ENCODE peak calls at places on chromosomes 13 and 19, in ten cellular contexts. R, D, O, Q, N, S, V, H, X and F are unnamed samples.
A peak's percentile ranks its signal among the peaks of the same experiment; 100 is the strongest.

GRCh38 chr13:44815507-44816074 is 173.7 kb downstream of the NUFIP1 start:
- DNase-seq in X (no peak), H (peak; percentile 96), R (no peak), S (peak; percentile 90), N (no peak), Q (peak; percentile 95), O (peak; percentile 86), D (peak; percentile 97), V (peak; percentile 41), F (peak; percentile 10)

GRCh38 chr13:113114511-113115362 is 7.9 kb upstream of the F10 start:
- DNase-seq in V (no peak), O (no peak), H (no peak), D (no peak), X (no peak), Q (no peak), S (no peak), R (no peak), N (peak; percentile 5), F (no peak)

GRCh38 chr19:32104465-32105235 is 240.8 kb upstream of the ZNF507 start:
- DNase-seq in H (peak; percentile 2), V (no peak), D (no peak), R (no peak), S (no peak), X (no peak), O (peak; percentile 7), N (peak; percentile 16), Q (no peak), F (no peak)

GRCh38 chr13:31101511-31102170 is 60.1 kb downstream of the HSPH1 start:
- DNase-seq in H (no peak), D (peak; percentile 54), O (no peak), Q (peak; percentile 27), V (no peak), X (no peak), R (no peak), N (no peak), S (no peak), F (no peak)

GRCh38 chr19:55642153-55643002 is 1.1 kb upstream of the ZNF581 start:
- DNase-seq in S (no peak), V (peak; percentile 57), O (no peak), R (no peak), X (no peak), Q (peak; percentile 63), N (peak; percentile 51), D (peak; percentile 36), H (no peak), F (no peak)

GRCh38 chr19:17522988-17523872 is 11.8 kb downstream of the PGLS start:
- DNase-seq in S (no peak), O (no peak), R (peak; percentile 30), H (no peak), D (no peak), X (no peak), N (peak; percentile 73), V (no peak), Q (no peak), F (peak; percentile 94)

GRCh38 chr19:46404039-46404883 is 9.1 kb downstream of the CCDC8 start:
- DNase-seq in D (peak; percentile 70), O (no peak), Q (peak; percentile 38), R (no peak), H (no peak), S (no peak), X (no peak), V (peak; percentile 40), N (peak; percentile 63), F (no peak)

GRCh38 chr13:67134322-67135129 is 95.6 kb downstream of the PCDH9 start:
- DNase-seq in H (no peak), N (no peak), Q (no peak), X (no peak), S (no peak), D (no peak), R (no peak), O (no peak), V (no peak), F (no peak)

GRCh38 chr19:13060964-13061927 is 41.4 kb downstream of the LYL1 start:
- DNase-seq in H (peak; percentile 52), V (peak; percentile 94), N (peak; percentile 91), D (peak; percentile 76), Q (peak; percentile 92), X (peak; percentile 75), S (no peak), R (peak; percentile 44), O (peak; percentile 85), F (peak; percentile 42)

GRCh38 chr13:41315466-41316047 is 4.5 kb downstream of the NAA16 start:
- DNase-seq in H (peak; percentile 18), S (no peak), V (no peak), N (no peak), R (no peak), Q (peak; percentile 64), O (no peak), X (no peak), D (peak; percentile 43), F (no peak)

GRCh38 chr19:50325310-50326100 is 3.7 kb downstream of the KCNC3 start:
- DNase-seq in O (peak; percentile 94), H (no peak), X (no peak), D (peak; percentile 42), S (no peak), V (peak; percentile 98), Q (peak; percentile 79), R (peak; percentile 34), N (peak; percentile 62), F (peak; percentile 45)

GRCh38 chr19:50016225-50016807 is 8.9 kb downstream of the VRK3 start:
- DNase-seq in N (no peak), D (no peak), Q (no peak), O (no peak), S (no peak), X (no peak), V (no peak), H (no peak), R (no peak), F (no peak)

GRCh38 chr19:28846094-28846812 is 366.7 kb downstream of the UQCRFS1 start:
- DNase-seq in O (no peak), N (no peak), V (no peak), Q (no peak), H (no peak), R (no peak), S (no peak), X (no peak), D (no peak), F (no peak)

GRCh38 chr13:94112227-94112626 is 367.3 kb downstream of the DCT start:
- DNase-seq in O (peak; percentile 7), Q (peak; percentile 95), N (no peak), H (peak; percentile 47), S (peak; percentile 87), V (no peak), X (no peak), D (peak; percentile 92), R (no peak), F (no peak)

GRCh38 chr19:2494447-2495129 is 18.7 kb downstream of the GADD45B start:
- DNase-seq in H (no peak), O (no peak), X (peak; percentile 52), N (peak; percentile 82), Q (peak; percentile 97), R (no peak), S (no peak), D (peak; percentile 76), V (peak; percentile 75), F (no peak)

GRCh38 chr19:36125557-36125956 is 10.3 kb downstream of the TBCB start:
- DNase-seq in Q (no peak), N (no peak), S (no peak), H (no peak), V (no peak), O (no peak), D (no peak), R (no peak), X (no peak), F (no peak)

GRCh38 chr13:92414851-92415250 is 811.8 kb upstream of the GPC6 start:
- DNase-seq in N (no peak), V (no peak), O (no peak), Q (no peak), X (no peak), S (no peak), H (no peak), R (no peak), D (no peak), F (no peak)

GRCh38 chr13:27171244-27171829 is at the start of gene USP12:
- DNase-seq in S (no peak), D (no peak), R (peak; percentile 19), V (no peak), N (peak; percentile 32), O (no peak), X (no peak), H (no peak), Q (no peak), F (peak; percentile 53)

GRCh38 chr19:10104665-10105221 is 1.4 kb upstream of the PPAN start:
- DNase-seq in V (no peak), R (peak; percentile 76), D (no peak), N (peak; percentile 58), X (no peak), S (no peak), O (no peak), Q (no peak), H (no peak), F (no peak)

GRCh38 chr13:45249662-45250061 is 48.8 kb upstream of the KCTD4 start:
- DNase-seq in R (no peak), H (no peak), S (no peak), Q (no peak), O (no peak), X (no peak), D (no peak), V (no peak), N (no peak), F (no peak)

GRCh38 chr19:45767881-45768643 is 990 bp downstream of the SIX5 start:
- DNase-seq in H (peak; percentile 40), D (peak; percentile 68), R (no peak), Q (peak; percentile 84), S (no peak), N (peak; percentile 70), O (no peak), X (peak; percentile 53), V (peak; percentile 83), F (no peak)

GRCh38 chr19:6706633-6706958 is 13.9 kb downstream of the C3 start:
- DNase-seq in N (no peak), H (no peak), S (no peak), X (no peak), D (no peak), O (no peak), R (no peak), Q (no peak), V (no peak), F (no peak)

GRCh38 chr13:29255567-29255966 is 339.9 kb downstream of the SLC7A1 start:
- DNase-seq in Q (no peak), S (no peak), N (no peak), H (no peak), R (no peak), D (no peak), V (no peak), O (no peak), X (no peak), F (no peak)

GRCh38 chr13:97380696-97381095 is 53.3 kb upstream of the RAP2A start:
- DNase-seq in S (no peak), H (no peak), D (no peak), Q (no peak), X (no peak), R (no peak), O (no peak), V (no peak), N (no peak), F (no peak)

GRCh38 chr13:83248751-83249150 is 633.5 kb downstream of the SLITRK1 start:
- DNase-seq in D (no peak), N (no peak), Q (no peak), S (no peak), X (no peak), O (no peak), H (no peak), V (no peak), R (no peak), F (no peak)